ENCODE peak calls at places on chromosomes 3 and 15, in ten cellular contexts. P is T-cell; V is AG08395; U is erythroblast; C is NCI-H1930; X is activated CD4-positive, alpha-beta T cell treated with anti-CD3 and anti-CD28 coated beads, Interleukin-2, amount 50 U/mL, for 48 hours; S is astrocyte of the spinal cord; M is heart right ventricle; R is COR-L47; H is Karpas-422. K is an unnamed sample.

GRCh38 chr3:170038434-170039110 is 777 bp downstream of the GPR160 start:
- DNase-seq in M (no peak), U (peak), P (peak), H (peak), R (peak), V (no peak), X (peak), S (no peak), C (no peak), K (no peak)

GRCh38 chr15:93382196-93382820 is 293.3 kb upstream of the RGMA start:
- DNase-seq in H (no peak), C (peak), V (no peak), R (peak), M (no peak), U (no peak), P (no peak), X (no peak), S (no peak), K (no peak)

GRCh38 chr3:14801031-14801430 is 17.7 kb upstream of the FGD5 start:
- DNase-seq in U (no peak), P (no peak), X (no peak), H (no peak), R (no peak), V (no peak), M (no peak), S (no peak), C (no peak), K (no peak)

GRCh38 chr15:62495670-62496328 is 330.7 kb upstream of the C2CD4B start:
- DNase-seq in C (no peak), V (peak), U (peak), R (peak), M (peak), X (no peak), P (no peak), S (peak), H (no peak), K (peak)

GRCh38 chr3:53773586-53774368 is 72.4 kb downstream of the CHDH start:
- DNase-seq in H (no peak), C (no peak), R (no peak), U (no peak), X (no peak), V (peak), S (no peak), P (no peak), M (no peak), K (peak)

GRCh38 chr3:102165367-102165766 is 269.4 kb upstream of the ZPLD1 start:
- DNase-seq in V (peak), C (no peak), P (no peak), S (peak), H (no peak), M (no peak), R (no peak), X (no peak), U (no peak), K (peak)

GRCh38 chr3:108127301-108127988 is 36.6 kb upstream of the CD47 start:
- DNase-seq in S (no peak), P (peak), U (no peak), H (peak), X (peak), M (no peak), V (no peak), C (no peak), R (no peak), K (no peak)

GRCh38 chr3:23712656-23713559 is 92.8 kb upstream of the UBE2E1 start:
- DNase-seq in H (no peak), P (no peak), V (peak), U (no peak), M (peak), S (peak), X (no peak), R (no peak), C (no peak), K (peak)

GRCh38 chr3:143201066-143201465 is 81.5 kb downstream of the CHST2 start:
- DNase-seq in M (no peak), S (no peak), C (no peak), H (peak), X (no peak), V (no peak), P (no peak), U (no peak), R (no peak), K (no peak)

GRCh38 chr15:62902821-62903220 is 139.7 kb upstream of the TPM1 start:
- DNase-seq in V (no peak), H (no peak), C (no peak), M (no peak), S (no peak), X (no peak), U (no peak), R (no peak), P (no peak), K (no peak)